ENCODE peak calls at places on chromosomes 6 and 20, in ten cellular contexts. T is activated T-cell treated with anti-CD3 and anti-CD28 coated beads for 1 hour; A is AG08396; I is T-helper 1 cell; E is activated naive CD8-positive, alpha-beta T cell treated with anti-CD3 and anti-CD28 coated beads, Interleukin-2, amount 50 U/mL, for 24 hours; G is sigmoid colon; L is occipital lobe; J is right cardiac atrium; X is kidney epithelial cell; U is RPMI7951. V is an unnamed sample.

GRCh38 chr20:15923030-15923776 is 650.0 kb downstream of the KIF16B start:
- DNase-seq in T (no peak), A (no peak), I (no peak), E (no peak), G (no peak), L (no peak), J (no peak), X (no peak), U (no peak), V (no peak)

GRCh38 chr6:12873706-12874105 is 157.1 kb downstream of the PHACTR1 start:
- DNase-seq in T (no peak), A (no peak), I (no peak), E (no peak), G (no peak), L (no peak), J (no peak), X (no peak), U (peak), V (no peak)

GRCh38 chr6:1396952-1397868 is 7.8 kb downstream of the FOXF2 start:
- DNase-seq in T (peak), A (peak), I (peak), E (peak), G (peak), L (peak), J (peak), X (peak), U (peak), V (peak)

GRCh38 chr20:50798650-50799049 is 3.8 kb downstream of the BCAS4 start:
- DNase-seq in T (no peak), A (no peak), I (no peak), E (no peak), G (no peak), L (no peak), J (no peak), X (no peak), U (no peak), V (no peak)

GRCh38 chr20:45402946-45403345 is 5.1 kb upstream of the DBNDD2 start:
- DNase-seq in T (no peak), A (peak), I (no peak), E (no peak), G (no peak), L (no peak), J (no peak), X (no peak), U (no peak), V (no peak)

GRCh38 chr6:122098091-122098769 is 301.2 kb upstream of the HSF2 start:
- DNase-seq in T (no peak), A (no peak), I (no peak), E (no peak), G (no peak), L (no peak), J (no peak), X (no peak), U (no peak), V (no peak)

GRCh38 chr20:53947501-53948195 is 122.7 kb downstream of the BCAS1 start:
- DNase-seq in T (no peak), A (no peak), I (no peak), E (no peak), G (no peak), L (no peak), J (no peak), X (no peak), U (no peak), V (no peak)

GRCh38 chr20:57593134-57593886 is 26.9 kb downstream of the ZBP1 start:
- DNase-seq in T (no peak), A (no peak), I (no peak), E (no peak), G (no peak), L (no peak), J (no peak), X (no peak), U (no peak), V (no peak)

GRCh38 chr6:72689107-72689954 is 67.5 kb downstream of the KCNQ5 start:
- DNase-seq in T (no peak), A (no peak), I (no peak), E (no peak), G (no peak), L (no peak), J (no peak), X (no peak), U (no peak), V (no peak)

GRCh38 chr6:112244428-112244827 is 9.9 kb downstream of the LAMA4 start:
- DNase-seq in T (no peak), A (no peak), I (no peak), E (no peak), G (no peak), L (no peak), J (no peak), X (no peak), U (no peak), V (no peak)

GRCh38 chr6:69936674-69937363 is 70.5 kb downstream of the COL19A1 start:
- DNase-seq in T (no peak), A (no peak), I (no peak), E (no peak), G (no peak), L (no peak), J (no peak), X (no peak), U (peak), V (peak)

GRCh38 chr6:33822575-33823395 is 19.0 kb upstream of the MLN start:
- DNase-seq in T (no peak), A (peak), I (no peak), E (no peak), G (no peak), L (no peak), J (no peak), X (no peak), U (peak), V (no peak)

GRCh38 chr6:83431545-83432165 is 804 bp upstream of the ME1 start:
- DNase-seq in T (no peak), A (no peak), I (no peak), E (no peak), G (no peak), L (no peak), J (no peak), X (no peak), U (no peak), V (no peak)

GRCh38 chr20:37911838-37912273 is 8.9 kb downstream of the VSTM2L start:
- DNase-seq in T (no peak), A (no peak), I (no peak), E (no peak), G (peak), L (peak), J (peak), X (no peak), U (peak), V (no peak)

V was measured in ascending aorta.